ENCODE peak calls at places on chromosomes 5 and 9, in seven cellular contexts. P is naive thymus-derived CD4-positive, alpha-beta T cell; Q is epithelial cell of esophagus; V is A549; N is Kasumi-1; C is stimulated activated CD8-positive, alpha-beta memory T cell treated with anti-CD3 and anti-CD28 coated beads, Interleukin-7, amount 100 ng/mL, for 48 hours; U is HepG2. I is an unnamed sample.

GRCh38 chr5:73648490-73648889 is 22.5 kb downstream of the ARHGEF28 start:
- DNase-seq in P (no peak), Q (peak), V (no peak), N (no peak), C (no peak), U (no peak), I (no peak)

GRCh38 chr9:98037362-98037761 is 19.2 kb upstream of the NANS start:
- DNase-seq in P (no peak), Q (peak), V (no peak), N (peak), C (no peak), U (no peak), I (no peak)

GRCh38 chr5:68973696-68974095 is 120.1 kb upstream of the SLC30A5 start:
- DNase-seq in P (no peak), Q (peak), V (no peak), N (no peak), C (no peak), U (no peak), I (no peak)

GRCh38 chr9:136726631-136727191 is 14.3 kb downstream of the DIPK1B start:
- DNase-seq in P (no peak), Q (peak), V (no peak), N (peak), C (no peak), U (peak), I (peak)

GRCh38 chr5:131718487-131719014 is 78.3 kb downstream of the FNIP1 start:
- DNase-seq in P (no peak), Q (no peak), V (no peak), N (no peak), C (no peak), U (no peak), I (no peak)

GRCh38 chr5:97142521-97143254 is at the start of gene LIX1:
- DNase-seq in P (no peak), Q (peak), V (peak), N (peak), C (peak), U (peak), I (no peak)

GRCh38 chr9:127905788-127906191 is 6.4 kb upstream of the ST6GALNAC6 start:
- DNase-seq in P (peak), Q (no peak), V (no peak), N (no peak), C (no peak), U (no peak), I (peak)

GRCh38 chr5:1315709-1316587 is 21.1 kb upstream of the TERT start:
- DNase-seq in P (peak), Q (peak), V (no peak), N (no peak), C (peak), U (peak), I (peak)

GRCh38 chr5:44951371-44951770 is 142.6 kb downstream of the MRPS30 start:
- DNase-seq in P (no peak), Q (no peak), V (no peak), N (no peak), C (no peak), U (no peak), I (no peak)

GRCh38 chr5:19314840-19315239 is 673.2 kb downstream of the CDH18 start:
- DNase-seq in P (no peak), Q (peak), V (peak), N (no peak), C (no peak), U (no peak), I (no peak)

GRCh38 chr9:112605518-112605917 is 112.4 kb downstream of the INIP start:
- DNase-seq in P (no peak), Q (no peak), V (no peak), N (no peak), C (no peak), U (no peak), I (no peak)

GRCh38 chr5:134437340-134438267 is 25.9 kb upstream of the CDKN2AIPNL start:
- DNase-seq in P (no peak), Q (peak), V (no peak), N (no peak), C (no peak), U (no peak), I (no peak)

GRCh38 chr9:128372784-128373183 is 1.6 kb downstream of the URM1 start:
- DNase-seq in P (no peak), Q (peak), V (no peak), N (no peak), C (no peak), U (no peak), I (no peak)

GRCh38 chr5:86320266-86320665 is 297.5 kb upstream of the COX7C start:
- DNase-seq in P (no peak), Q (no peak), V (no peak), N (no peak), C (no peak), U (no peak), I (no peak)

GRCh38 chr5:62030326-62030725 is 275.7 kb upstream of the KIF2A start:
- DNase-seq in P (no peak), Q (peak), V (no peak), N (no peak), C (no peak), U (no peak), I (no peak)

GRCh38 chr9:129777769-129778130 is 24.9 kb upstream of the PTGES start:
- DNase-seq in P (no peak), Q (peak), V (no peak), N (no peak), C (no peak), U (no peak), I (no peak)

GRCh38 chr9:7094576-7094975 is 336.8 kb downstream of the KDM4C start:
- DNase-seq in P (no peak), Q (no peak), V (no peak), N (no peak), C (no peak), U (no peak), I (no peak)

GRCh38 chr5:68444833-68445232 is 229.3 kb downstream of the PIK3R1 start:
- DNase-seq in P (no peak), Q (no peak), V (no peak), N (no peak), C (no peak), U (no peak), I (no peak)